ENCODE peak calls at places on chromosomes 12 and 14, in six cellular contexts. W is A549, X is HepG2, S is GM12878, D is K562, F is endothelial cell of umbilical vein. J is an unnamed sample.

GRCh38 chr12:109744991-109745942 is 31.6 kb downstream of the FAM222A start:
- DNase-seq in W (no peak), X (no peak), S (no peak), D (no peak), F (no peak), J (peak; percentile 61)

GRCh38 chr14:98298481-98299227 is 973.3 kb downstream of the BCL11B start:
- DNase-seq in W (no peak), X (no peak), S (no peak), D (no peak), F (no peak), J (no peak)

GRCh38 chr12:109512608-109513007 is 35.2 kb downstream of the UBE3B start:
- DNase-seq in W (no peak), X (no peak), S (no peak), D (no peak), F (no peak), J (no peak)

GRCh38 chr14:24353551-24354529 is 14.0 kb upstream of the RIPK3 start:
- DNase-seq in W (no peak), X (peak; percentile 72), S (no peak), D (no peak), F (no peak), J (no peak)

GRCh38 chr14:84874436-84874835 is 655.5 kb upstream of the FLRT2 start:
- DNase-seq in W (no peak), X (no peak), S (no peak), D (no peak), F (no peak), J (no peak)

GRCh38 chr12:132592261-132592970 is 18.0 kb downstream of the LRCOL1 start:
- DNase-seq in W (no peak), X (no peak), S (no peak), D (no peak), F (no peak), J (no peak)

GRCh38 chr14:24260026-24260779 is 2.8 kb downstream of the TGM1 start:
- DNase-seq in W (no peak), X (no peak), S (no peak), D (no peak), F (no peak), J (no peak)

GRCh38 chr12:98424726-98425401 is 90.5 kb upstream of the TMPO start:
- DNase-seq in W (peak; percentile 76), X (peak; percentile 46), S (no peak), D (peak; percentile 72), F (peak; percentile 94), J (peak; percentile 81)

GRCh38 chr12:114873656-114874055 is 189.7 kb upstream of the TBX3 start:
- DNase-seq in W (no peak), X (no peak), S (no peak), D (no peak), F (no peak), J (no peak)

GRCh38 chr14:29548948-29549370 is 378.7 kb downstream of the PRKD1 start:
- DNase-seq in W (peak; percentile 38), X (peak; percentile 70), S (peak; percentile 5), D (peak; percentile 59), F (peak; percentile 69), J (peak; percentile 50)

GRCh38 chr14:51938137-51938536 is 51.2 kb upstream of the RTRAF start:
- DNase-seq in W (no peak), X (no peak), S (no peak), D (no peak), F (no peak), J (no peak)

GRCh38 chr14:61489527-61489926 is 168.1 kb downstream of the PRKCH start:
- DNase-seq in W (no peak), X (peak; percentile 37), S (no peak), D (no peak), F (no peak), J (no peak)

GRCh38 chr14:66477567-66477966 is 8.6 kb upstream of the CCDC196 start:
- DNase-seq in W (no peak), X (no peak), S (peak; percentile 4), D (no peak), F (no peak), J (peak; percentile 25)

GRCh38 chr12:7588703-7589329 is 76.9 kb downstream of the APOBEC1 start:
- DNase-seq in W (peak; percentile 56), X (peak; percentile 69), S (peak; percentile 25), D (peak; percentile 65), F (peak; percentile 62), J (peak; percentile 78)

GRCh38 chr14:54147285-54147684 is 190.7 kb upstream of the BMP4 start:
- DNase-seq in W (no peak), X (no peak), S (no peak), D (no peak), F (peak; percentile 77), J (no peak)

GRCh38 chr14:96039633-96040311 is 610 bp downstream of the C14orf132 start:
- DNase-seq in W (peak; percentile 24), X (no peak), S (no peak), D (no peak), F (peak; percentile 14), J (no peak)

GRCh38 chr14:103692159-103692558 is 23.1 kb downstream of the XRCC3 start:
- DNase-seq in W (no peak), X (no peak), S (peak; percentile 20), D (no peak), F (no peak), J (no peak)

GRCh38 chr14:58082011-58082410 is 70.0 kb downstream of the ARMH4 start:
- DNase-seq in W (no peak), X (no peak), S (no peak), D (no peak), F (no peak), J (no peak)

GRCh38 chr14:76346391-76347160 is 29.4 kb upstream of the ESRRB start:
- DNase-seq in W (no peak), X (peak; percentile 19), S (peak; percentile 2), D (no peak), F (no peak), J (no peak)

GRCh38 chr12:116529048-116529447 is 30.1 kb upstream of the MAP1LC3B2 start:
- DNase-seq in W (peak; percentile 72), X (peak; percentile 84), S (no peak), D (no peak), F (no peak), J (no peak)

GRCh38 chr12:52415870-52416750 is 10.0 kb upstream of the KRT82 start:
- DNase-seq in W (no peak), X (no peak), S (no peak), D (no peak), F (no peak), J (no peak)

GRCh38 chr14:105913861-105914260 is 387.5 kb downstream of the TMEM121 start:
- DNase-seq in W (no peak), X (no peak), S (no peak), D (no peak), F (no peak), J (no peak)

GRCh38 chr14:102046337-102047278 is 40.2 kb downstream of the HSP90AA1 start:
- DNase-seq in W (peak; percentile 58), X (peak; percentile 70), S (no peak), D (peak; percentile 83), F (peak; percentile 15), J (peak; percentile 64)

GRCh38 chr12:9760699-9761406 is at the start of gene CD69:
- DNase-seq in W (no peak), X (no peak), S (peak; percentile 95), D (peak; percentile 86), F (peak; percentile 71), J (no peak)

DNA sequence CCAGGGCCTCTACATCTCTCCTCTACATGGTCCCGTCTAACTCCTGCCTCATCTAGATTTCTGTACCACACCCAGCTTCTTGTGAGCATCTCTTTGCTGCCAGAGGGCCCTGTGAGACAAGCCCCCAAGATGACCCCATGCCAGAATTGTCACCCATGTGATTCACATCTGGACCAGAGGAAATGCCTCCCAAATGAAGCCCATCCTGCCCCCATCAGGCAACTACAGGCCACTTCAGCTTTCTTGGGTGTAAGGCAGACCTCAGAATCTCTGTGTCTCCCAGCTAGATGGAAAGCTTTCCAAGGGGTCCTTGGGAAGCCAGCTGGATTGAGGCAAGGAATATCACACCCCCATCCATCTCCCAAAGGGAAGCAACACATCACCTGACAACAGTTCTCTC is 9.3 kb upstream of the OAS3 start:
- DNase-seq in W (no peak), X (no peak), S (no peak), D (no peak), F (no peak), J (no peak)
- TF ChIP-seq MYC in W (no peak), X (no peak), S (no peak), D (no peak), F (no peak), J (no peak)

GRCh38 chr12:120413901-120414695 is 23.8 kb upstream of the COX6A1 start:
- DNase-seq in W (no peak), X (no peak), S (no peak), D (no peak), F (no peak), J (no peak)
- H3K4me3 ChIP-seq in W (no peak overlapping the region), X (no peak overlapping the region), S (no peak overlapping the region), D (no peak overlapping the region), F (no peak overlapping the region), J (no peak overlapping the region)

DNA sequence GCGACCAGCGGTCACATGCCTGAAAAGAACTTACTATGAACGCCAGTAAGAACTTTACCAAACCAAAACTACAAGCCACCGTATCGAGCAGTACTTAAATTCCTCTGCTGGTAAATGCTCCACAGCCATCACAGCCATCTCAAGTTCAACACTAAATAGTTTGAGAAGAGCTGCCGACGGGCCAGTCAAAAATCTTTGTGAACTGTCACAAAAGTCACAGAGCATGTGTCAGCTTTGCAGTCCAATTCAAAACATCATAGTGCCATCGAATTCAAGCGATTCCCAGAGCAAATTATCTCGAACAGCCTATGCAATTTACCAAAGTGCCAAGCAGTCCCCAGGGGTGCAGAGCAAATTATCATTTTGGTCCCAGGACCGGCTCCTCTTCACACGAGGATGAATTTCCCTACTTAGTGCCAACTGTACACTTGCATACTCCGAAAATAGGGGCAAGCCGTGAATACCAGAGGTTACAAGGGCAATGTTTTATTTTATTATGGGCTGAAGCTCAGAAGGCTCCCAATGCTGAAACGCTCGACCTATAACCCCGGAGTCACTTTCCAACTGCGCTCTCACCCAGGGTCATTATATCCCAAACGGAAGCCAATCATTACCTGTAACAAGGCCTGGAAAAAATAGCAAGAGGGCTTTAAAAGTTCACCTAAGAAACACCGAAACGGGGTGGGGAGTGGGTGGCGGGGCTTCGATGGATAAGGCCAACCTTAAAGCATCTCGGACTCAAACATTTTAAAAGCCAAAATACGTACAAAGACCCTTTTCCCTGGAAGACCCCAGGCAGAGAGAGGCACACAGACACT is 1.1 kb downstream of the LRP6 start:
- DNase-seq in W (no peak), X (no peak), S (no peak), D (peak; percentile 44), F (peak; percentile 58), J (peak; percentile 57)
- TF ChIP-seq MYC in W (no peak), X (no peak), S (no peak), D (no peak), F (no peak), J (no peak)

DNA sequence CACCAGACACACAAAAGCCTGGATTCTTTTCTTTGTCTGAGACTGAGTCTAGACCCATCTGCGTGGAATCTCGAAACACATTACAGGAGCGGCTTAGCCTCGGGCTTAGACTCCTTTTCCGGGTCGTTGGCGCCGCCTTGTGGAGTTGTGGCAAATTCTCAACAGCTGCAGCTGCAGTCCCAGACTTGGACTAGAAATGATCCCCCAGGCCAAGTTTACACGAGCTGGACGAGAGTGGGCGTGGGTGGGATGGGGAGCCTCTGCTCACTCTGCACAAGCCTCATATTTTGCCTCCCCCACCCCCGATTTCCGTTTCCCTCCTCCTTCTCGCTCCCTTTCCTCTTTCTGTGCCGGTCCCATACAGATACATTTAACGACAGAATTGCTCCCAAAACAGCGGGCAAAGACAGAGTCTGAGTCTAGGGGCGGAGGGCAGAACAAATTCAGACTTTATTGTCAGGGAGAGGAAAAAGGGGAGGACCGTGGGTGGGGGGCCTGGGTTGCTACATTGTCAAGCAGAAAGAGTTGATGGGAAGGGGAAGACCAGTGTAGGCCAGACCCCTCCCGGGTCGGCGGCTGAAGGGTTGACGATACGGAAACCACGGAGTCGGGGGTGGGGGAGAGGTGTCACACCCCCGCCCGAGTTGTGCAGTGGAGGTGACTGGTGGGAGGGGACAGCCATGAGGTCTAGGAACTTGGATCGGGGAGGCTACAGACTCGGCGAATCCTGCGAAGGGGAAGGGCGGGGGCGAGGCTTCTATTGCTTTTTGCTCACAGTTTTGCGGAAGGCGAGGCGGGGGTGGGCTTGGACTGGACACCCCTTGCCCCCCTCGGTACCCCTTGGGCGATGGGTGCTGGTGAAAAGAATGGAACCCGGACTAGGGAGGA is 4.7 kb upstream of the GPR84 start:
- DNase-seq in W (peak; percentile 82), X (peak; percentile 65), S (no peak), D (peak; percentile 96), F (peak; percentile 85), J (peak; percentile 95)
- H3K4me3 ChIP-seq in W (no peak overlapping the region), X (peak overlapping the region; percentile 41), S (no peak overlapping the region), D (peak overlapping the region; percentile 22), F (peak overlapping the region; percentile 39), J (peak overlapping the region; percentile 51)

J was measured in NB4.